ENCODE peak calls at places on chromosomes 4 and X, in four cellular contexts. J, N, I and P are unnamed samples.

GRCh38 chr4:156654410-156654809 is 317.2 kb downstream of the PDGFC start:
- DNase-seq in J (no peak), N (no peak), I (no peak), P (no peak)

GRCh38 chr4:7973545-7973981 is 33.9 kb upstream of the AFAP1 start:
- DNase-seq in J (no peak), N (no peak), I (peak), P (no peak)

GRCh38 chr4:158171456-158171790 is 1.4 kb downstream of the GASK1B start:
- DNase-seq in J (no peak), N (peak), I (no peak), P (no peak)

GRCh38 chrX:57134702-57135101 is 2.5 kb downstream of the SPIN2A start:
- DNase-seq in J (no peak), N (no peak), I (no peak), P (no peak)

GRCh38 chrX:63434665-63435064 is 83.5 kb upstream of the SPIN4 start:
- DNase-seq in J (no peak), N (peak), I (peak), P (no peak)

GRCh38 chrX:56975611-56976010 is 19.7 kb downstream of the SPIN3 start:
- DNase-seq in J (no peak), N (peak), I (no peak), P (no peak)

GRCh38 chr4:167868163-167868562 is 224.2 kb upstream of the ANXA10 start:
- DNase-seq in J (no peak), N (peak), I (peak), P (no peak)

GRCh38 chr4:56684320-56684719 is 3.2 kb upstream of the HOPX start:
- DNase-seq in J (no peak), N (peak), I (peak), P (no peak)

GRCh38 chr4:140876597-140877364 is 120.6 kb upstream of the TBC1D9 start:
- DNase-seq in J (no peak), N (no peak), I (peak), P (no peak)

DNA sequence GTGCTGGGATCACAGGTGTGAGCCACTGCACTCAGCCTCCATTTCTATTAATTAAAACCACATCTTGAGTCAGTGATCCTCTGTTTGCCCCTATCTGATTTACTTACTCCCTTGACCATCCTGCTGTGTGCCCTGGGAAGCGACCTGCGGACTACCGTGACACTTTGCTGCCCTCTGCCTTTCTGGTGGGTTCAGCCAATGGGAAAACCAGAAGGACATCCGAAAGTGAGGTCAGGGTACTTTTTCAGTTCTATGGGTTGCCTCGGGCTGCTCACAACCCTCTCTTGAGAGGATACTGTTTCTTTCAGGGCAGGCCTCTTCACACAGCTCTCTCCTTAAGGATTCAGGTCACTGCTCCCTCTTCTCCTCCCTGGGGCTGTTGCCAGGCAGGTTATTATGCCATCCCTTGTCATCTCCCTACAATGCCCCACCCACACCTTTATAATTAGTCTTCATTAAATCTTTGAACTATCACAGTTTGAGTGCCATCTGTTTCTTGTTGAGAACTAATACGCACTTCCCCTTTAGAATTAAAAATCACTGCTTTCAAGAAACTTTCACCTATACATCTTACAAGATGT is 21.4 kb downstream of the PLAC8 start:
- DNase-seq in J (no peak), N (no peak), I (no peak), P (no peak)
- TF ChIP-seq CTCF in J (no peak), N (no peak), I (no peak), P (no peak)

GRCh38 chrX:66018585-66019309 is 21.1 kb downstream of the VSIG4 start:
- DNase-seq in J (no peak), N (no peak), I (no peak), P (no peak)
- TF ChIP-seq POLR2A in J (no peak), N (no peak), I (no peak), P (no peak)

GRCh38 chr4:68283095-68283494 is 37.6 kb upstream of the TMPRSS11B start:
- DNase-seq in J (no peak), N (no peak), I (no peak), P (no peak)
- H3K27ac ChIP-seq in J (no peak), N (no peak), I (no peak), P (no peak)

GRCh38 chr4:54632537-54632936 is 25.2 kb upstream of the KIT start:
- DNase-seq in J (no peak), N (no peak), I (no peak), P (no peak)
- TF ChIP-seq CTCF in J (no peak), N (no peak), I (no peak), P (no peak)

DNA sequence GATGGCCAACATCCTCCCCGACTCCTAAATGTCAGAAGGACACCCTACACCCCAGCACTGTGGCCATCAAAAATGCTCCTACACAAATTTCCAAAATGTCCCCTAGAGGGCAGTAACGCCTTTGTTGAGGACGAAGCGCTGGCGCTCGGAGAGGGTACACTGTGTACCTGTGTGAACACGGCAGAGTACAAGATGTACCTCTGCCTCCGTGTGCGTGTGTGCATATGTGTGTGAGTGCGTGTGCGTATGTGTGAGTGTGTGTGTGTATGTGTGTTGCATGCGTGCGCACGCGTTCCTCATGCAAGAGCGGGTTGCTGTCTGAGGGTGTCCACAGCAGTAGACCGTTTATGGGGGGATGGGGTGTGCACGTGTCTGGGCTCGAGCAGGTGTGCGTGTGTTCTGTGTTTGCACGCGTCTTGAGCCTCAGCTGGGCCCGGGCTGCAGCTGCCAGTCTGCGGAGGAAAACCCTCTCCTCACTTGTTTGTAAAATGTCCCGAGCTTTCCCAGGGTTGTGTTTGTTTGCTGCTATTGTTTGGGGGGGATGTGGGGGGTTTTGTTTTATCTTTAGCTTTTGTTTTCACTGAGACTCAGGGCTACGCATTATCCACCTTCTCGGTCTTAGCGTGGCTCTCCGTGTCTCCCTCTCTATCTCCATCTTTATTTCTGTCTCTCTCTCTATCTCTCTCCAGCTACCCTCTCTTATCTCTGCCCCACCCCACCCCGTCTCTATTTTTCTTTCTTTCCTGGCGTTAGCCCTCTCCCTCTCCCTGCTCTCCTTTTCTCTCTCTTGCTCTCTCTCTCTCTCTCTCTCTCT is 10.4 kb upstream of the TSPYL2 start:
- DNase-seq in J (peak), N (peak), I (peak), P (peak)
- TF ChIP-seq POLR2A in J (no peak), N (no peak), I (no peak), P (no peak)

DNA sequence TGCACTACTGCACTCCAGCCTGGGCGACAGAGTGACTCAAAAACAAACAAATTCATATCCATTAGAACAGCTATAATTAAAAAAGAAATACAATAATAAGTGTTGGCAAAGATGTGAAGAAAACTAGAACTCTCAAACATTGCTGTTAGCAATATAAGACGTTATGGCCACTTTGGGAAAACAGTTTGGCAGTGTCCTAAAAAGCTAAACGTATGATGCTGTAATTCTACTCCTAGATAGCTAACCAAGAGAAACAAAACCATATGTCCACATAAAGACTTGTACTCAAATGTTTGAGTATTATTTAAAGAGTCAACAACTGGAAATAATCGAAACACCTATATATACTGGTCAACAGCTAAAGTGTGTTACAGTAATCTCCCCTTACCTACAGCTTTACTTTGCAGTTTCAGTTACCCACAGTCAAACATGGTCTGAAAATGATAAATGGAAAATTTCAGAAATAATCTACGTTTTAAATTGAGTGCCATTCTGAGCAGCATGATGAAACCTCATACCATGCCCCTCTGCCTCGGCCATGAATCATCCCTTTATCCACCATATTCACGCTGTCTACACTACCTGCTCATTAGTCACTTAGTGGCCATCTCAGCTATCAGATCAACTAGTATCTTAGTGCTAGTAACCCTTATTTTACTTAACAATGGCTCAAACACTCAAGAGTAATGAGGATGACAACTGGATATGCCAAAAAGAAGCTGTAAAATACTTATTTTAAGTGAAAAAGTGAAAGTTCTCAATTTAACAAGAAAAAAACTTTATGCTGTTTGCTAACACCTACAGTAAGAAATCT is 4.9 kb downstream of the ELF2 start:
- DNase-seq in J (no peak), N (no peak), I (peak), P (no peak)
- H3K27ac ChIP-seq in J (no peak), N (no peak), I (no peak), P (no peak)

GRCh38 chrX:22758807-22759481 is 240.8 kb upstream of the DDX53 start:
- DNase-seq in J (no peak), N (no peak), I (no peak), P (no peak)

GRCh38 chrX:22760513-22761057 is 239.2 kb upstream of the DDX53 start:
- DNase-seq in J (no peak), N (no peak), I (no peak), P (no peak)
- TF ChIP-seq CTCF in J (no peak), N (no peak), I (no peak), P (no peak)

GRCh38 chr4:169626328-169627282 is 6.2 kb downstream of the CLCN3 start:
- DNase-seq in J (no peak), N (no peak), I (no peak), P (no peak)
- TF ChIP-seq POLR2A in J (no peak), N (no peak), I (no peak), P (no peak)

DNA sequence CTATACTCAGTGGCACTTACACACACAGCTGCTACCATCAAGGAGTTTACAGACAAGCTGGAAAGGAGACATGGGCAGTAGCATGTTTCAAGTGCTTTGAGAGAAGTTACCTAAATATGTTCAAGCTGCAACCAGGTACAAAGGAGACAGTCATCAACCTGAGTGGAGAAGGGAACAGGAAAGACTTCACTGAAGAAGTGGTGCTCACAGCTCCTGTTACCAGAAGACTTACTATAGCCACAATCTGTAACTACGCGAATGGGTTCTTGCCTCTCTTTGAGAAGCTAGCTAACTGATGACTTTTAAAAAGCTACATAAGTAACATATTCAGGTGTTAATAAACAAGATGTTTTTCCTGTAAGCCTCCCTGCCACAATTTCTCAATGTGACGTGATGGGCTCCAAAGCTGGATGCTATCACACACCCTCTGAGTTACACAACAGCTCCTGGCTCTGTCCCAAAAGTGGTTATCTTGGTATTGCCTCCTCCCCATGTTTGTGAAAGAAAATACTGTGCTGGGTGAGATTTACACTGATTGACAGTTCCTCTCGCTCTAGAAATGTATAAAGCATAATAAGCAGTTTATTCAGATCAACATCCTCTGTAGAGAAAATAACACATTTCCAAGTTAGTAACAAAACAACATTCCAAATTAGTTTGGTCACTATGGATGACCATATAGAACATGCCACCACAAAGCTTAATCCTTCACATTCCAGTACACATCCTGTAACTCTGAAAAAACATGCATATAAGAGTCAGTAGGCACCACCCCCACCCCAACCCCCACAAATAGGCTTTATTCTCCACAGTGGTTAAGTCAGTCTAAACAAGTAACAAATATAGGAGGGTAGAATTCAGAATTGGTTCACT is 81.8 kb downstream of the FRYL start:
- DNase-seq in J (peak), N (peak), I (peak), P (no peak)
- H3K27ac ChIP-seq in J (no peak), N (peak), I (peak), P (no peak)